ENCODE peak calls at places on chromosome 9, in seven cellular contexts. U is NCI-H2029, P is endothelial cell, D is cardiac muscle cell, Q is Kasumi-1, M is HCT116, K is AG08396. J is an unnamed sample.

GRCh38 chr9:34984049-34984448 is 5.5 kb upstream of the DNAJB5 start:
- DNase-seq in U (no peak), P (peak; percentile 52), D (peak; percentile 59), Q (peak; percentile 46), M (no peak), K (no peak), J (peak; percentile 52)

GRCh38 chr9:135295556-135296300 is 183.9 kb upstream of the PPP1R26 start:
- DNase-seq in U (no peak), P (no peak), D (no peak), Q (no peak), M (no peak), K (no peak), J (no peak)

GRCh38 chr9:133735415-133735775 is 2.8 kb downstream of the SARDH start:
- DNase-seq in U (no peak), P (no peak), D (no peak), Q (no peak), M (no peak), K (no peak), J (peak; percentile 39)

GRCh38 chr9:134457321-134457923 is 131.2 kb downstream of the RXRA start:
- DNase-seq in U (no peak), P (no peak), D (no peak), Q (no peak), M (no peak), K (no peak), J (no peak)

GRCh38 chr9:114348906-114349482 is 19.3 kb downstream of the ORM2 start:
- DNase-seq in U (no peak), P (no peak), D (peak; percentile 98), Q (peak; percentile 93), M (peak; percentile 36), K (peak; percentile 95), J (peak; percentile 81)

GRCh38 chr9:13213337-13213736 is 66.2 kb downstream of the MPDZ start:
- DNase-seq in U (no peak), P (no peak), D (peak; percentile 55), Q (peak; percentile 5), M (no peak), K (peak; percentile 15), J (no peak)

GRCh38 chr9:107361816-107362215 is 78.7 kb downstream of the RAD23B start:
- DNase-seq in U (no peak), P (no peak), D (no peak), Q (no peak), M (no peak), K (no peak), J (no peak)

GRCh38 chr9:131736440-131736839 is 3.4 kb downstream of the RAPGEF1 start:
- DNase-seq in U (no peak), P (no peak), D (no peak), Q (no peak), M (no peak), K (no peak), J (no peak)

GRCh38 chr9:12141422-12141821 is 551.8 kb upstream of the TYRP1 start:
- DNase-seq in U (no peak), P (no peak), D (no peak), Q (no peak), M (no peak), K (no peak), J (no peak)

GRCh38 chr9:126033956-126034355 is 286.8 kb downstream of the PBX3 start:
- DNase-seq in U (no peak), P (no peak), D (no peak), Q (no peak), M (no peak), K (no peak), J (no peak)

GRCh38 chr9:124594215-124594614 is 87.0 kb upstream of the NR5A1 start:
- DNase-seq in U (no peak), P (no peak), D (peak; percentile 15), Q (no peak), M (no peak), K (no peak), J (no peak)

GRCh38 chr9:72665421-72665820 is 144.0 kb downstream of the TMC1 start:
- DNase-seq in U (no peak), P (no peak), D (peak; percentile 1), Q (no peak), M (no peak), K (peak; percentile 33), J (no peak)

GRCh38 chr9:91714020-91714721 is 235.9 kb downstream of the ROR2 start:
- DNase-seq in U (peak; percentile 22), P (peak; percentile 67), D (peak; percentile 82), Q (no peak), M (peak; percentile 34), K (peak; percentile 73), J (peak; percentile 72)

J was measured in Caco-2.